ENCODE peak calls at places on chromosomes 5 and 9, in ten cellular contexts. Z is erythroblast, Y is NCI-H1105 treated with DMSO at 0.1 percent for 48 hours, O is fibroblast of the aortic adventitia, P is foreskin fibroblast, N is ACHN, X is Right ventricle myocardium inferior, M is NCI-H2029, D is hypothalamus, W is omental fat pad. Q is an unnamed sample.

GRCh38 chr9:93204470-93205043 is 20.6 kb downstream of the WNK2 start:
- DNase-seq in Z (no peak), Y (no peak), O (no peak), P (no peak), N (no peak), X (no peak), M (no peak), D (no peak), W (no peak), Q (no peak)

GRCh38 chr9:82170079-82170662 is 181.6 kb downstream of the SPATA31D1 start:
- DNase-seq in Z (no peak), Y (no peak), O (no peak), P (no peak), N (no peak), X (no peak), M (no peak), D (no peak), W (no peak), Q (no peak)

GRCh38 chr5:60743511-60744314 is 43.7 kb upstream of the DEPDC1B start:
- DNase-seq in Z (no peak), Y (no peak), O (no peak), P (no peak), N (no peak), X (no peak), M (no peak), D (no peak), W (no peak), Q (no peak)

GRCh38 chr5:29796018-29796417 is 1397.5 kb upstream of the CDH6 start:
- DNase-seq in Z (peak), Y (no peak), O (no peak), P (no peak), N (no peak), X (no peak), M (no peak), D (no peak), W (no peak), Q (no peak)

GRCh38 chr9:33229359-33230120 is 10.4 kb upstream of the SPINK4 start:
- DNase-seq in Z (no peak), Y (peak), O (no peak), P (no peak), N (no peak), X (no peak), M (peak), D (no peak), W (no peak), Q (no peak)

GRCh38 chr9:129316281-129317030 is 138.4 kb upstream of the IER5L start:
- DNase-seq in Z (no peak), Y (no peak), O (no peak), P (no peak), N (no peak), X (no peak), M (no peak), D (no peak), W (peak), Q (no peak)

GRCh38 chr5:141525659-141526058 is 36.8 kb downstream of the PCDHGC5 start:
- DNase-seq in Z (no peak), Y (no peak), O (no peak), P (no peak), N (peak), X (no peak), M (no peak), D (no peak), W (no peak), Q (no peak)

GRCh38 chr5:12934722-12935121 is 1009.8 kb downstream of the DNAH5 start:
- DNase-seq in Z (no peak), Y (peak), O (no peak), P (no peak), N (no peak), X (no peak), M (no peak), D (no peak), W (no peak), Q (no peak)

GRCh38 chr9:132986586-132986985 is 8.1 kb downstream of the GFI1B start:
- DNase-seq in Z (no peak), Y (no peak), O (peak), P (no peak), N (no peak), X (no peak), M (no peak), D (no peak), W (no peak), Q (no peak)

GRCh38 chr5:45038366-45038987 is 229.7 kb downstream of the MRPS30 start:
- DNase-seq in Z (peak), Y (peak), O (peak), P (no peak), N (peak), X (no peak), M (peak), D (no peak), W (no peak), Q (no peak)

GRCh38 chr5:44536650-44537260 is 147.5 kb upstream of the FGF10 start:
- DNase-seq in Z (peak), Y (peak), O (peak), P (peak), N (peak), X (no peak), M (peak), D (no peak), W (no peak), Q (no peak)

GRCh38 chr5:87120518-87121314 is 147.0 kb upstream of the RASA1 start:
- DNase-seq in Z (no peak), Y (no peak), O (peak), P (peak), N (peak), X (no peak), M (no peak), D (no peak), W (no peak), Q (no peak)

GRCh38 chr5:130037905-130038304 is 133.6 kb downstream of the CHSY3 start:
- DNase-seq in Z (no peak), Y (no peak), O (no peak), P (no peak), N (no peak), X (no peak), M (no peak), D (no peak), W (no peak), Q (no peak)